ENCODE peak calls at places on chromosomes 11 and 22, in eight cellular contexts. One of them, this sample, is unnamed.
A peak's percentile ranks its signal among the peaks of the same experiment; 100 is the strongest.

GRCh38 chr22:43213066-43213465 is 26.1 kb upstream of the TTLL12 start:
- DNase-seq in stimulated activated naive CD8-positive, alpha-beta T cell treated with anti-CD3 and anti-CD28 coated beads, Interleukin-15, amount 100 ng/mL, for 72 hours: no peak
- DNase-seq in cardiac septum: no peak
- DNase-seq in activated gamma-delta T cell treated with Interleukin-2 at 50 U/mL for 16 hours: no peak
- DNase-seq in GM12865: no peak
- DNase-seq in ecto neural progenitor cell: peak; percentile 77
- DNase-seq in GM12891: no peak
- DNase-seq in nucleus accumbens: no peak
- DNase-seq in this sample: no peak

GRCh38 chr22:29184886-29185575 is 20.7 kb upstream of the EMID1 start:
- DNase-seq in stimulated activated naive CD8-positive, alpha-beta T cell treated with anti-CD3 and anti-CD28 coated beads, Interleukin-15, amount 100 ng/mL, for 72 hours: no peak
- DNase-seq in cardiac septum: peak; percentile 51
- DNase-seq in activated gamma-delta T cell treated with Interleukin-2 at 50 U/mL for 16 hours: no peak
- DNase-seq in GM12865: no peak
- DNase-seq in ecto neural progenitor cell: no peak
- DNase-seq in GM12891: no peak
- DNase-seq in nucleus accumbens: no peak
- DNase-seq in this sample: no peak

GRCh38 chr11:90133560-90134145 is 810 bp upstream of the NAALAD2 start:
- DNase-seq in stimulated activated naive CD8-positive, alpha-beta T cell treated with anti-CD3 and anti-CD28 coated beads, Interleukin-15, amount 100 ng/mL, for 72 hours: no peak
- DNase-seq in cardiac septum: no peak
- DNase-seq in activated gamma-delta T cell treated with Interleukin-2 at 50 U/mL for 16 hours: no peak
- DNase-seq in GM12865: no peak
- DNase-seq in ecto neural progenitor cell: no peak
- DNase-seq in GM12891: no peak
- DNase-seq in nucleus accumbens: no peak
- DNase-seq in this sample: no peak

GRCh38 chr11:77071671-77072605 is 5.2 kb downstream of the CAPN5 start:
- DNase-seq in stimulated activated naive CD8-positive, alpha-beta T cell treated with anti-CD3 and anti-CD28 coated beads, Interleukin-15, amount 100 ng/mL, for 72 hours: no peak
- DNase-seq in cardiac septum: peak; percentile 71
- DNase-seq in activated gamma-delta T cell treated with Interleukin-2 at 50 U/mL for 16 hours: no peak
- DNase-seq in GM12865: no peak
- DNase-seq in ecto neural progenitor cell: no peak
- DNase-seq in GM12891: no peak
- DNase-seq in nucleus accumbens: no peak
- DNase-seq in this sample: no peak

GRCh38 chr11:35173011-35173511 is 34.1 kb downstream of the CD44 start:
- DNase-seq in stimulated activated naive CD8-positive, alpha-beta T cell treated with anti-CD3 and anti-CD28 coated beads, Interleukin-15, amount 100 ng/mL, for 72 hours: no peak
- DNase-seq in cardiac septum: no peak
- DNase-seq in activated gamma-delta T cell treated with Interleukin-2 at 50 U/mL for 16 hours: no peak
- DNase-seq in GM12865: peak; percentile 61
- DNase-seq in ecto neural progenitor cell: no peak
- DNase-seq in GM12891: no peak
- DNase-seq in nucleus accumbens: no peak
- DNase-seq in this sample: no peak

GRCh38 chr11:109939176-109939810 is 153.9 kb upstream of the ZC3H12C start:
- DNase-seq in stimulated activated naive CD8-positive, alpha-beta T cell treated with anti-CD3 and anti-CD28 coated beads, Interleukin-15, amount 100 ng/mL, for 72 hours: no peak
- DNase-seq in cardiac septum: no peak
- DNase-seq in activated gamma-delta T cell treated with Interleukin-2 at 50 U/mL for 16 hours: no peak
- DNase-seq in GM12865: peak; percentile 53
- DNase-seq in ecto neural progenitor cell: no peak
- DNase-seq in GM12891: no peak
- DNase-seq in nucleus accumbens: peak; percentile 48
- DNase-seq in this sample: no peak

GRCh38 chr11:16860632-16861031 is 122.2 kb downstream of the C11orf58 start:
- DNase-seq in stimulated activated naive CD8-positive, alpha-beta T cell treated with anti-CD3 and anti-CD28 coated beads, Interleukin-15, amount 100 ng/mL, for 72 hours: no peak
- DNase-seq in cardiac septum: no peak
- DNase-seq in activated gamma-delta T cell treated with Interleukin-2 at 50 U/mL for 16 hours: no peak
- DNase-seq in GM12865: no peak
- DNase-seq in ecto neural progenitor cell: no peak
- DNase-seq in GM12891: no peak
- DNase-seq in nucleus accumbens: no peak
- DNase-seq in this sample: no peak

GRCh38 chr11:111541209-111542061 is 915 bp downstream of the LAYN start:
- DNase-seq in stimulated activated naive CD8-positive, alpha-beta T cell treated with anti-CD3 and anti-CD28 coated beads, Interleukin-15, amount 100 ng/mL, for 72 hours: peak; percentile 32
- DNase-seq in cardiac septum: no peak
- DNase-seq in activated gamma-delta T cell treated with Interleukin-2 at 50 U/mL for 16 hours: no peak
- DNase-seq in GM12865: no peak
- DNase-seq in ecto neural progenitor cell: peak; percentile 60
- DNase-seq in GM12891: no peak
- DNase-seq in nucleus accumbens: peak; percentile 23
- DNase-seq in this sample: peak; percentile 55

GRCh38 chr11:578276-579035 is 2.2 kb downstream of the PHRF1 start:
- DNase-seq in stimulated activated naive CD8-positive, alpha-beta T cell treated with anti-CD3 and anti-CD28 coated beads, Interleukin-15, amount 100 ng/mL, for 72 hours: no peak
- DNase-seq in cardiac septum: no peak
- DNase-seq in activated gamma-delta T cell treated with Interleukin-2 at 50 U/mL for 16 hours: no peak
- DNase-seq in GM12865: no peak
- DNase-seq in ecto neural progenitor cell: no peak
- DNase-seq in GM12891: no peak
- DNase-seq in nucleus accumbens: no peak
- DNase-seq in this sample: no peak

GRCh38 chr11:62552931-62553838 is 6.6 kb upstream of the AHNAK start:
- DNase-seq in stimulated activated naive CD8-positive, alpha-beta T cell treated with anti-CD3 and anti-CD28 coated beads, Interleukin-15, amount 100 ng/mL, for 72 hours: no peak
- DNase-seq in cardiac septum: no peak
- DNase-seq in activated gamma-delta T cell treated with Interleukin-2 at 50 U/mL for 16 hours: peak; percentile 58
- DNase-seq in GM12865: peak; percentile 54
- DNase-seq in ecto neural progenitor cell: peak; percentile 73
- DNase-seq in GM12891: no peak
- DNase-seq in nucleus accumbens: peak; percentile 39
- DNase-seq in this sample: peak; percentile 70

GRCh38 chr11:82718307-82718706 is 15.4 kb downstream of the FAM181B start:
- DNase-seq in stimulated activated naive CD8-positive, alpha-beta T cell treated with anti-CD3 and anti-CD28 coated beads, Interleukin-15, amount 100 ng/mL, for 72 hours: peak; percentile 10
- DNase-seq in cardiac septum: no peak
- DNase-seq in activated gamma-delta T cell treated with Interleukin-2 at 50 U/mL for 16 hours: no peak
- DNase-seq in GM12865: peak; percentile 42
- DNase-seq in ecto neural progenitor cell: no peak
- DNase-seq in GM12891: peak; percentile 18
- DNase-seq in nucleus accumbens: peak; percentile 75
- DNase-seq in this sample: no peak

GRCh38 chr22:31829505-31829904 is 75.7 kb downstream of the DEPDC5 start:
- DNase-seq in stimulated activated naive CD8-positive, alpha-beta T cell treated with anti-CD3 and anti-CD28 coated beads, Interleukin-15, amount 100 ng/mL, for 72 hours: peak; percentile 44
- DNase-seq in cardiac septum: no peak
- DNase-seq in activated gamma-delta T cell treated with Interleukin-2 at 50 U/mL for 16 hours: no peak
- DNase-seq in GM12865: peak; percentile 63
- DNase-seq in ecto neural progenitor cell: no peak
- DNase-seq in GM12891: no peak
- DNase-seq in nucleus accumbens: peak; percentile 23
- DNase-seq in this sample: no peak

GRCh38 chr22:46777609-46777970 is 15.1 kb downstream of the TBC1D22A start:
- DNase-seq in stimulated activated naive CD8-positive, alpha-beta T cell treated with anti-CD3 and anti-CD28 coated beads, Interleukin-15, amount 100 ng/mL, for 72 hours: peak; percentile 36
- DNase-seq in cardiac septum: peak; percentile 80
- DNase-seq in activated gamma-delta T cell treated with Interleukin-2 at 50 U/mL for 16 hours: peak; percentile 30
- DNase-seq in GM12865: peak; percentile 82
- DNase-seq in ecto neural progenitor cell: no peak
- DNase-seq in GM12891: no peak
- DNase-seq in nucleus accumbens: peak; percentile 24
- DNase-seq in this sample: no peak

GRCh38 chr22:39920134-39920743 is 19.4 kb downstream of the GRAP2 start:
- DNase-seq in stimulated activated naive CD8-positive, alpha-beta T cell treated with anti-CD3 and anti-CD28 coated beads, Interleukin-15, amount 100 ng/mL, for 72 hours: peak; percentile 69
- DNase-seq in cardiac septum: no peak
- DNase-seq in activated gamma-delta T cell treated with Interleukin-2 at 50 U/mL for 16 hours: peak; percentile 58
- DNase-seq in GM12865: no peak
- DNase-seq in ecto neural progenitor cell: no peak
- DNase-seq in GM12891: no peak
- DNase-seq in nucleus accumbens: no peak
- DNase-seq in this sample: no peak

GRCh38 chr11:75531325-75531724 is 5.6 kb upstream of the GDPD5 start:
- DNase-seq in stimulated activated naive CD8-positive, alpha-beta T cell treated with anti-CD3 and anti-CD28 coated beads, Interleukin-15, amount 100 ng/mL, for 72 hours: no peak
- DNase-seq in cardiac septum: no peak
- DNase-seq in activated gamma-delta T cell treated with Interleukin-2 at 50 U/mL for 16 hours: no peak
- DNase-seq in GM12865: no peak
- DNase-seq in ecto neural progenitor cell: no peak
- DNase-seq in GM12891: no peak
- DNase-seq in nucleus accumbens: no peak
- DNase-seq in this sample: no peak

GRCh38 chr11:68928481-68928880 is 24.8 kb downstream of the IGHMBP2 start:
- DNase-seq in stimulated activated naive CD8-positive, alpha-beta T cell treated with anti-CD3 and anti-CD28 coated beads, Interleukin-15, amount 100 ng/mL, for 72 hours: no peak
- DNase-seq in cardiac septum: no peak
- DNase-seq in activated gamma-delta T cell treated with Interleukin-2 at 50 U/mL for 16 hours: no peak
- DNase-seq in GM12865: no peak
- DNase-seq in ecto neural progenitor cell: no peak
- DNase-seq in GM12891: no peak
- DNase-seq in nucleus accumbens: no peak
- DNase-seq in this sample: no peak

GRCh38 chr11:123060265-123061000 is 1.5 kb downstream of the HSPA8 start:
- DNase-seq in stimulated activated naive CD8-positive, alpha-beta T cell treated with anti-CD3 and anti-CD28 coated beads, Interleukin-15, amount 100 ng/mL, for 72 hours: no peak
- DNase-seq in cardiac septum: no peak
- DNase-seq in activated gamma-delta T cell treated with Interleukin-2 at 50 U/mL for 16 hours: no peak
- DNase-seq in GM12865: no peak
- DNase-seq in ecto neural progenitor cell: no peak
- DNase-seq in GM12891: no peak
- DNase-seq in nucleus accumbens: no peak
- DNase-seq in this sample: no peak

GRCh38 chr11:26021026-26021425 is 310.9 kb upstream of the ANO3 start:
- DNase-seq in stimulated activated naive CD8-positive, alpha-beta T cell treated with anti-CD3 and anti-CD28 coated beads, Interleukin-15, amount 100 ng/mL, for 72 hours: no peak
- DNase-seq in cardiac septum: no peak
- DNase-seq in activated gamma-delta T cell treated with Interleukin-2 at 50 U/mL for 16 hours: no peak
- DNase-seq in GM12865: no peak
- DNase-seq in ecto neural progenitor cell: no peak
- DNase-seq in GM12891: no peak
- DNase-seq in nucleus accumbens: no peak
- DNase-seq in this sample: no peak

GRCh38 chr22:45891021-45891421 is 85.9 kb downstream of the WNT7B start:
- DNase-seq in stimulated activated naive CD8-positive, alpha-beta T cell treated with anti-CD3 and anti-CD28 coated beads, Interleukin-15, amount 100 ng/mL, for 72 hours: no peak
- DNase-seq in cardiac septum: peak; percentile 58
- DNase-seq in activated gamma-delta T cell treated with Interleukin-2 at 50 U/mL for 16 hours: no peak
- DNase-seq in GM12865: no peak
- DNase-seq in ecto neural progenitor cell: peak; percentile 46
- DNase-seq in GM12891: no peak
- DNase-seq in nucleus accumbens: no peak
- DNase-seq in this sample: no peak

GRCh38 chr11:59611570-59612565 is 3.7 kb downstream of the OSBP start:
- DNase-seq in stimulated activated naive CD8-positive, alpha-beta T cell treated with anti-CD3 and anti-CD28 coated beads, Interleukin-15, amount 100 ng/mL, for 72 hours: no peak
- DNase-seq in cardiac septum: no peak
- DNase-seq in activated gamma-delta T cell treated with Interleukin-2 at 50 U/mL for 16 hours: no peak
- DNase-seq in GM12865: no peak
- DNase-seq in ecto neural progenitor cell: no peak
- DNase-seq in GM12891: no peak
- DNase-seq in nucleus accumbens: no peak
- DNase-seq in this sample: no peak

GRCh38 chr22:29907753-29908515 is 25.0 kb downstream of the MTMR3 start:
- DNase-seq in stimulated activated naive CD8-positive, alpha-beta T cell treated with anti-CD3 and anti-CD28 coated beads, Interleukin-15, amount 100 ng/mL, for 72 hours: no peak
- DNase-seq in cardiac septum: peak; percentile 88
- DNase-seq in activated gamma-delta T cell treated with Interleukin-2 at 50 U/mL for 16 hours: peak; percentile 12
- DNase-seq in GM12865: peak; percentile 4
- DNase-seq in ecto neural progenitor cell: no peak
- DNase-seq in GM12891: no peak
- DNase-seq in nucleus accumbens: no peak
- DNase-seq in this sample: no peak

GRCh38 chr22:29747832-29748231 is 19.0 kb downstream of the ZMAT5 start:
- DNase-seq in stimulated activated naive CD8-positive, alpha-beta T cell treated with anti-CD3 and anti-CD28 coated beads, Interleukin-15, amount 100 ng/mL, for 72 hours: no peak
- DNase-seq in cardiac septum: no peak
- DNase-seq in activated gamma-delta T cell treated with Interleukin-2 at 50 U/mL for 16 hours: no peak
- DNase-seq in GM12865: no peak
- DNase-seq in ecto neural progenitor cell: no peak
- DNase-seq in GM12891: no peak
- DNase-seq in nucleus accumbens: no peak
- DNase-seq in this sample: no peak

GRCh38 chr11:114089748-114090147 is 30.2 kb downstream of the ZBTB16 start:
- DNase-seq in stimulated activated naive CD8-positive, alpha-beta T cell treated with anti-CD3 and anti-CD28 coated beads, Interleukin-15, amount 100 ng/mL, for 72 hours: no peak
- DNase-seq in cardiac septum: peak; percentile 63
- DNase-seq in activated gamma-delta T cell treated with Interleukin-2 at 50 U/mL for 16 hours: no peak
- DNase-seq in GM12865: no peak
- DNase-seq in ecto neural progenitor cell: no peak
- DNase-seq in GM12891: no peak
- DNase-seq in nucleus accumbens: no peak
- DNase-seq in this sample: no peak

GRCh38 chr11:56932572-56933235 is 56.0 kb upstream of the OR5AK2 start:
- DNase-seq in stimulated activated naive CD8-positive, alpha-beta T cell treated with anti-CD3 and anti-CD28 coated beads, Interleukin-15, amount 100 ng/mL, for 72 hours: no peak
- DNase-seq in cardiac septum: no peak
- DNase-seq in activated gamma-delta T cell treated with Interleukin-2 at 50 U/mL for 16 hours: no peak
- DNase-seq in GM12865: no peak
- DNase-seq in ecto neural progenitor cell: no peak
- DNase-seq in GM12891: no peak
- DNase-seq in nucleus accumbens: peak; percentile 6
- DNase-seq in this sample: no peak

GRCh38 chr22:26259510-26259909 is 90.2 kb downstream of the SEZ6L start:
- DNase-seq in stimulated activated naive CD8-positive, alpha-beta T cell treated with anti-CD3 and anti-CD28 coated beads, Interleukin-15, amount 100 ng/mL, for 72 hours: no peak
- DNase-seq in cardiac septum: no peak
- DNase-seq in activated gamma-delta T cell treated with Interleukin-2 at 50 U/mL for 16 hours: no peak
- DNase-seq in GM12865: peak; percentile 32
- DNase-seq in ecto neural progenitor cell: peak; percentile 63
- DNase-seq in GM12891: no peak
- DNase-seq in nucleus accumbens: no peak
- DNase-seq in this sample: peak; percentile 40

GRCh38 chr11:76694664-76695063 is 24.1 kb upstream of the LRRC32 start:
- DNase-seq in stimulated activated naive CD8-positive, alpha-beta T cell treated with anti-CD3 and anti-CD28 coated beads, Interleukin-15, amount 100 ng/mL, for 72 hours: no peak
- DNase-seq in cardiac septum: no peak
- DNase-seq in activated gamma-delta T cell treated with Interleukin-2 at 50 U/mL for 16 hours: no peak
- DNase-seq in GM12865: no peak
- DNase-seq in ecto neural progenitor cell: no peak
- DNase-seq in GM12891: no peak
- DNase-seq in nucleus accumbens: no peak
- DNase-seq in this sample: no peak

GRCh38 chr11:28615542-28615941 is 507.4 kb downstream of the METTL15 start:
- DNase-seq in stimulated activated naive CD8-positive, alpha-beta T cell treated with anti-CD3 and anti-CD28 coated beads, Interleukin-15, amount 100 ng/mL, for 72 hours: no peak
- DNase-seq in cardiac septum: no peak
- DNase-seq in activated gamma-delta T cell treated with Interleukin-2 at 50 U/mL for 16 hours: no peak
- DNase-seq in GM12865: no peak
- DNase-seq in ecto neural progenitor cell: no peak
- DNase-seq in GM12891: no peak
- DNase-seq in nucleus accumbens: no peak
- DNase-seq in this sample: no peak

GRCh38 chr11:20015529-20016427 is 144.5 kb downstream of the DBX1 start:
- DNase-seq in stimulated activated naive CD8-positive, alpha-beta T cell treated with anti-CD3 and anti-CD28 coated beads, Interleukin-15, amount 100 ng/mL, for 72 hours: no peak
- DNase-seq in cardiac septum: peak; percentile 7
- DNase-seq in activated gamma-delta T cell treated with Interleukin-2 at 50 U/mL for 16 hours: no peak
- DNase-seq in GM12865: no peak
- DNase-seq in ecto neural progenitor cell: no peak
- DNase-seq in GM12891: no peak
- DNase-seq in nucleus accumbens: no peak
- DNase-seq in this sample: no peak

GRCh38 chr22:26170795-26171194 is 1.5 kb downstream of the SEZ6L start:
- DNase-seq in stimulated activated naive CD8-positive, alpha-beta T cell treated with anti-CD3 and anti-CD28 coated beads, Interleukin-15, amount 100 ng/mL, for 72 hours: peak; percentile 7
- DNase-seq in cardiac septum: no peak
- DNase-seq in activated gamma-delta T cell treated with Interleukin-2 at 50 U/mL for 16 hours: no peak
- DNase-seq in GM12865: no peak
- DNase-seq in ecto neural progenitor cell: peak; percentile 78
- DNase-seq in GM12891: no peak
- DNase-seq in nucleus accumbens: peak; percentile 10
- DNase-seq in this sample: peak; percentile 48

GRCh38 chr11:119964136-119965025 is 173.5 kb downstream of the TRIM29 start:
- DNase-seq in stimulated activated naive CD8-positive, alpha-beta T cell treated with anti-CD3 and anti-CD28 coated beads, Interleukin-15, amount 100 ng/mL, for 72 hours: no peak
- DNase-seq in cardiac septum: no peak
- DNase-seq in activated gamma-delta T cell treated with Interleukin-2 at 50 U/mL for 16 hours: no peak
- DNase-seq in GM12865: no peak
- DNase-seq in ecto neural progenitor cell: no peak
- DNase-seq in GM12891: no peak
- DNase-seq in nucleus accumbens: no peak
- DNase-seq in this sample: no peak

GRCh38 chr11:19441752-19442553 is 201.2 kb upstream of the E2F8 start:
- DNase-seq in stimulated activated naive CD8-positive, alpha-beta T cell treated with anti-CD3 and anti-CD28 coated beads, Interleukin-15, amount 100 ng/mL, for 72 hours: peak; percentile 62
- DNase-seq in cardiac septum: no peak
- DNase-seq in activated gamma-delta T cell treated with Interleukin-2 at 50 U/mL for 16 hours: no peak
- DNase-seq in GM12865: peak; percentile 90
- DNase-seq in ecto neural progenitor cell: no peak
- DNase-seq in GM12891: peak; percentile 34
- DNase-seq in nucleus accumbens: peak; percentile 58
- DNase-seq in this sample: no peak

GRCh38 chr11:10725907-10726253 is 25.2 kb upstream of the CTR9 start:
- DNase-seq in stimulated activated naive CD8-positive, alpha-beta T cell treated with anti-CD3 and anti-CD28 coated beads, Interleukin-15, amount 100 ng/mL, for 72 hours: no peak
- DNase-seq in cardiac septum: no peak
- DNase-seq in activated gamma-delta T cell treated with Interleukin-2 at 50 U/mL for 16 hours: no peak
- DNase-seq in GM12865: no peak
- DNase-seq in ecto neural progenitor cell: no peak
- DNase-seq in GM12891: no peak
- DNase-seq in nucleus accumbens: no peak
- DNase-seq in this sample: no peak

GRCh38 chr11:29606596-29606995 is 410.2 kb downstream of the KCNA4 start:
- DNase-seq in stimulated activated naive CD8-positive, alpha-beta T cell treated with anti-CD3 and anti-CD28 coated beads, Interleukin-15, amount 100 ng/mL, for 72 hours: no peak
- DNase-seq in cardiac septum: no peak
- DNase-seq in activated gamma-delta T cell treated with Interleukin-2 at 50 U/mL for 16 hours: no peak
- DNase-seq in GM12865: no peak
- DNase-seq in ecto neural progenitor cell: no peak
- DNase-seq in GM12891: no peak
- DNase-seq in nucleus accumbens: no peak
- DNase-seq in this sample: no peak

GRCh38 chr11:63682045-63682915 is 980 bp downstream of the RTN3 start:
- DNase-seq in stimulated activated naive CD8-positive, alpha-beta T cell treated with anti-CD3 and anti-CD28 coated beads, Interleukin-15, amount 100 ng/mL, for 72 hours: peak; percentile 5
- DNase-seq in cardiac septum: no peak
- DNase-seq in activated gamma-delta T cell treated with Interleukin-2 at 50 U/mL for 16 hours: no peak
- DNase-seq in GM12865: peak; percentile 12
- DNase-seq in ecto neural progenitor cell: peak; percentile 54
- DNase-seq in GM12891: no peak
- DNase-seq in nucleus accumbens: peak; percentile 39
- DNase-seq in this sample: no peak

This sample was measured in activated naive CD8-positive, alpha-beta T cell treated with anti-CD3 and anti-CD28 coated beads, Interleukin-2, amount 10 ng/mL, durations not matched to agents 7 days and 5 days.